ENCODE peak calls at places on chromosomes 13 and 19, in ten cellular contexts. Y is MM.1S; S is brain microvascular endothelial cell; Z is A549; G is mesothelial cell of epicardium; A is neural progenitor cell; M is GM23338; K is natural killer cell; I is psoas muscle; R is CD4-positive, alpha-beta T cell. B is an unnamed sample.

GRCh38 chr19:56083668-56084067 is 37.4 kb downstream of the ZNF787 start:
- DNase-seq in A (no peak), R (no peak), K (no peak), G (no peak), S (no peak), M (no peak), Z (no peak), I (no peak), Y (no peak), B (no peak)

GRCh38 chr19:54451997-54452396 is 3.0 kb downstream of the LENG8 start:
- DNase-seq in A (no peak), S (no peak), R (no peak), M (no peak), G (no peak), K (no peak), Z (no peak), Y (no peak), I (no peak), B (no peak)

GRCh38 chr13:32010137-32010536 is 21.4 kb upstream of the FRY start:
- DNase-seq in Z (no peak), A (no peak), G (no peak), R (no peak), M (no peak), Y (no peak), I (no peak), S (peak), K (no peak), B (no peak)

GRCh38 chr19:3075605-3076431 is 13.5 kb upstream of the TLE5 start:
- DNase-seq in I (peak), R (peak), Z (no peak), A (peak), K (peak), G (peak), M (peak), S (no peak), Y (peak), B (peak)

GRCh38 chr13:51425410-51426042 is 27.3 kb downstream of the INTS6 start:
- DNase-seq in S (no peak), G (no peak), M (peak), Y (no peak), K (no peak), I (no peak), Z (no peak), A (no peak), R (no peak), B (no peak)

GRCh38 chr13:57569981-57570380 is 61.6 kb upstream of the PCDH17 start:
- DNase-seq in Y (peak), A (no peak), R (no peak), Z (no peak), M (no peak), S (no peak), G (no peak), K (no peak), I (no peak), B (no peak)

GRCh38 chr13:50422181-50423148 is 407.2 kb downstream of the KCNRG start:
- DNase-seq in I (no peak), K (no peak), A (no peak), G (no peak), Z (no peak), S (no peak), Y (no peak), M (no peak), R (no peak), B (no peak)

GRCh38 chr19:19637523-19638251 is 5.8 kb downstream of the GMIP start:
- DNase-seq in M (peak), Z (no peak), Y (no peak), G (no peak), A (no peak), R (no peak), K (no peak), S (no peak), I (no peak), B (no peak)

GRCh38 chr19:14061751-14062557 is at the start of gene PALM3:
- DNase-seq in Y (no peak), I (no peak), M (no peak), K (no peak), G (no peak), Z (no peak), S (no peak), R (no peak), A (no peak), B (no peak)

GRCh38 chr13:30371649-30372265 is 50.5 kb upstream of the UBE2L5 start:
- DNase-seq in R (peak), S (peak), I (no peak), A (no peak), K (no peak), G (no peak), Z (peak), Y (peak), M (no peak), B (no peak)

GRCh38 chr13:44844786-44845185 is 144.5 kb downstream of the NUFIP1 start:
- DNase-seq in Y (no peak), M (no peak), G (no peak), R (no peak), S (no peak), K (no peak), I (no peak), A (no peak), Z (no peak), B (no peak)

GRCh38 chr13:36959438-36960116 is 39.5 kb upstream of the SMAD9 start:
- DNase-seq in R (no peak), Z (no peak), A (no peak), I (no peak), G (no peak), M (no peak), S (no peak), K (no peak), Y (no peak), B (no peak)

GRCh38 chr19:56119585-56119978 is 1.5 kb downstream of the ZNF787 start:
- DNase-seq in G (no peak), M (no peak), I (peak), Y (no peak), Z (peak), S (peak), A (no peak), R (no peak), K (no peak), B (no peak)

GRCh38 chr19:46159418-46159817 is 11.4 kb downstream of the IGFL2 start:
- DNase-seq in R (no peak), Y (no peak), I (no peak), A (no peak), G (no peak), S (no peak), M (no peak), K (no peak), Z (no peak), B (no peak)

GRCh38 chr13:84658881-84659661 is 776.8 kb upstream of the SLITRK1 start:
- DNase-seq in M (no peak), R (no peak), Z (no peak), G (no peak), K (no peak), I (no peak), S (no peak), Y (peak), A (no peak), B (no peak)

GRCh38 chr19:3109491-3109890 is 15.3 kb downstream of the GNA11 start:
- DNase-seq in G (no peak), I (no peak), M (no peak), S (no peak), R (no peak), Z (no peak), A (no peak), K (no peak), Y (no peak), B (no peak)

GRCh38 chr13:60397693-60398437 is 845 bp downstream of the TDRD3 start:
- DNase-seq in I (peak), Z (peak), R (peak), M (peak), K (no peak), Y (peak), A (peak), G (peak), S (peak), B (no peak)

GRCh38 chr19:18879579-18880373 is 16.2 kb downstream of the CERS1 start:
- DNase-seq in S (no peak), R (no peak), I (no peak), G (no peak), M (peak), Y (peak), A (peak), K (no peak), Z (peak), B (no peak)

GRCh38 chr19:7645159-7645558 is 8.2 kb downstream of the STXBP2 start:
- DNase-seq in Y (no peak), R (no peak), S (no peak), K (no peak), I (no peak), Z (no peak), M (no peak), G (no peak), A (no peak), B (no peak)

GRCh38 chr13:101576977-101577376 is 124.5 kb downstream of the ITGBL1 start:
- DNase-seq in G (no peak), S (no peak), Z (no peak), I (no peak), R (no peak), A (no peak), Y (no peak), M (no peak), K (no peak), B (no peak)

GRCh38 chr13:99085139-99085845 is 107.4 kb upstream of the DOCK9 start:
- DNase-seq in M (peak), R (no peak), Z (no peak), G (no peak), I (no peak), Y (no peak), S (no peak), A (peak), K (no peak), B (no peak)

GRCh38 chr19:35037716-35038622 is 3.6 kb upstream of the HPN start:
- DNase-seq in M (no peak), Y (no peak), R (no peak), S (no peak), Z (no peak), K (no peak), G (no peak), I (peak), A (no peak), B (no peak)

GRCh38 chr19:5605362-5605761 is 17.2 kb downstream of the SAFB2 start:
- DNase-seq in S (no peak), Z (no peak), G (no peak), A (no peak), K (no peak), Y (no peak), I (no peak), R (no peak), M (no peak), B (no peak)

GRCh38 chr13:39257642-39258041 is 219.4 kb downstream of the NHLRC3 start:
- DNase-seq in I (no peak), K (no peak), S (no peak), R (no peak), G (no peak), Y (no peak), Z (no peak), A (no peak), M (no peak), B (no peak)

GRCh38 chr19:625257-625656 is 8.1 kb downstream of the POLRMT start:
- DNase-seq in A (no peak), G (no peak), I (no peak), R (no peak), Z (no peak), S (no peak), Y (no peak), K (no peak), M (no peak), B (no peak)

GRCh38 chr19:624433-625109 is 8.8 kb downstream of the POLRMT start:
- DNase-seq in M (no peak), G (no peak), A (no peak), Z (no peak), S (no peak), K (no peak), Y (no peak), R (no peak), I (no peak), B (no peak)

GRCh38 chr19:629961-630714 is 3.2 kb downstream of the POLRMT start:
- DNase-seq in Y (no peak), Z (no peak), G (no peak), I (no peak), M (no peak), K (no peak), R (no peak), A (no peak), S (no peak), B (no peak)

GRCh38 chr19:623974-624373 is 9.4 kb downstream of the POLRMT start:
- DNase-seq in K (no peak), Z (peak), A (peak), G (no peak), M (no peak), S (peak), Y (no peak), I (no peak), R (no peak), B (no peak)

GRCh38 chr19:628168-628567 is 5.2 kb downstream of the POLRMT start:
- DNase-seq in G (no peak), Z (no peak), Y (no peak), A (peak), I (no peak), S (no peak), M (peak), R (no peak), K (no peak), B (no peak)
- TF ChIP-seq CTCF in G (no peak), Z (peak), Y (peak), A (peak), I (no peak), S (peak), M (peak), R (no peak), K (no peak), B (peak)

GRCh38 chr19:4375164-4375619 is 25.2 kb downstream of the SH3GL1 start:
- DNase-seq in I (peak), Z (peak), A (no peak), M (peak), S (no peak), Y (no peak), G (peak), K (no peak), R (no peak), B (peak)

GRCh38 chr19:4375620-4376228 is 24.6 kb downstream of the SH3GL1 start:
- DNase-seq in A (peak), G (peak), Z (peak), I (no peak), Y (no peak), K (no peak), M (peak), R (no peak), S (peak), B (no peak)

GRCh38 chr19:4373601-4374441 is 26.5 kb downstream of the SH3GL1 start:
- DNase-seq in R (no peak), S (no peak), M (no peak), Y (no peak), K (no peak), Z (no peak), A (no peak), I (peak), G (no peak), B (no peak)

GRCh38 chr19:4372630-4373367 is 27.5 kb downstream of the SH3GL1 start:
- DNase-seq in Y (no peak), M (no peak), I (no peak), R (no peak), S (no peak), G (no peak), A (no peak), K (no peak), Z (no peak), B (no peak)

DNA sequence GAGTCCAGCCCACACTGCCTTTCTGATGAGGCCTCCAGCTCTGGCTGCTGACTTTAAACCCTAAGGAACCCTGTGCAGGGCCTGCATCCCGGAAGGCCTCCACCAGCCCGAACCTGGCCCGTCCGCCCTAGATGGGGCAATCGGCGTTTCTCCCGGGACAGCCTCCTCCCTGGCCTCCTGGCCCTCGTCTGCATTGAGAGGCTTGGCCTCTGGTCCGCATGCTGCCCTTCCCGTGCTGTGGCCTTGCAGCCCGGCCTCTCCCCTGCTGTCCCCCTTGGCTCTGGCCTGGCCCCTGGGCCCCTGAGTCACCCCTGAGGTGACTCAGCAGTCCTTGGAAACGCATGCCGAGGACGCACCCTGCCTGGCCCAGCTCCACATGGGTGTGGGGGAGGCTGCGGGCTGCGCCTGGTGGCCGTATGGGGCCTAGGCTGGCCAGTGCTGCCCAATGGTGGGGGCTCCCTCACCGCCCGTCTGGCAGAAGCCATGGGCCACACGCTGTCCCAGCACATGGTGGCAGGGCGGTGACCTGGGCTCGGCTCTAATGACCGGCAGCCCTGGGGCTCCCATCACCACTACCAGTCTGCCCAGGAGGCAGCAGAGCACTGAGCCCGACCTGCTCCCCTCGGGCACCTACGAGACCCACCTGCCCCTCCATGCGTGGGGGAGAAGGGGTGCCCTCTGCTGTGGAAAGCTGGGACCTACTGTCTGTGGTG is 25.7 kb downstream of the SH3GL1 start:
- DNase-seq in S (peak), G (no peak), Y (no peak), A (no peak), M (no peak), R (no peak), Z (peak), I (peak), K (no peak), B (no peak)
- TF ChIP-seq CTCF in S (peak), G (no peak), Y (no peak), A (no peak), M (no peak), R (no peak), Z (peak), I (no peak), K (no peak), B (no peak)

DNA sequence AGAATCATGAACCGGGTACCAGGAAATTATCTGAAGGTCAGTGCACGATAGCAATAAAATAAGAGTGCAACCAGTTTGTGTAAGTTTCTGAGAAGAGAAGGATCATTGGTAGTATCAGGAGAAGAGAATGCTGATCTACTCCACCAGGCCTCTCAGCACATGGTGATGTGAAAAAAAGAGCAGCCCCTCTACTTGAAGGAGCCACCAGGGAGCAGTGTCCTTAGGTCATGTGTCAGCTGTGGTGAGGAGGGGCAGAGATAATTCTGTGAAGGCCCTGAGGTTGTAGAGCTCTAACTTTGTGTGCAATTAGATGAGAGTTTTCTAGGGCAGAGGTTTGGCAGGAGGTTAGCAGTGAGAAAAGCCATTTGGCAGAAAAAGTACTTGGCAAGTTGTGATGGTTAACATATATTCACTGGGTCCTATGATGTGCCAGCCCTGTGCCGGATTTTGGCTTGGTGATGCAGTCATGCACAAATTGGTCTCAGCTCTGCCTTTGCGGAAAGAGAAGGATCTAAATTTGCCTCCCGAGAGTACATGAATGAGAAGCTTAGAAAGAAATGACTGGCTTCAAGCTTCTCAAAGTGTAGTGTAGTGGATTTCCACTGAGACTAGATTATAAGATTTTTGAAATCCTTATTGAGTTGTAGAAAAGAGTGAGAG is 19.2 kb upstream of the ZC3H13 start:
- DNase-seq in R (no peak), S (no peak), A (no peak), Y (no peak), K (no peak), I (no peak), M (peak), G (no peak), Z (peak), B (no peak)
- TF ChIP-seq CTCF in R (no peak), S (no peak), A (peak), Y (no peak), K (no peak), I (no peak), M (peak), G (no peak), Z (no peak), B (no peak)

GRCh38 chr13:114146629-114147028 is 14.2 kb upstream of the RASA3 start:
- DNase-seq in Y (no peak), A (peak), M (peak), Z (no peak), R (no peak), K (no peak), S (no peak), G (no peak), I (peak), B (no peak)
- TF ChIP-seq CTCF in Y (peak), A (peak), M (no peak), Z (no peak), R (peak), K (no peak), S (peak), G (no peak), I (no peak), B (peak)

GRCh38 chr19:44141191-44142013 is at the start of gene ZNF234:
- DNase-seq in R (peak), A (peak), M (peak), K (peak), I (peak), Z (peak), Y (no peak), S (peak), G (peak), B (peak)
- TF ChIP-seq CTCF in R (no peak), A (peak), M (no peak), K (no peak), I (no peak), Z (no peak), Y (no peak), S (no peak), G (no peak), B (no peak)

DNA sequence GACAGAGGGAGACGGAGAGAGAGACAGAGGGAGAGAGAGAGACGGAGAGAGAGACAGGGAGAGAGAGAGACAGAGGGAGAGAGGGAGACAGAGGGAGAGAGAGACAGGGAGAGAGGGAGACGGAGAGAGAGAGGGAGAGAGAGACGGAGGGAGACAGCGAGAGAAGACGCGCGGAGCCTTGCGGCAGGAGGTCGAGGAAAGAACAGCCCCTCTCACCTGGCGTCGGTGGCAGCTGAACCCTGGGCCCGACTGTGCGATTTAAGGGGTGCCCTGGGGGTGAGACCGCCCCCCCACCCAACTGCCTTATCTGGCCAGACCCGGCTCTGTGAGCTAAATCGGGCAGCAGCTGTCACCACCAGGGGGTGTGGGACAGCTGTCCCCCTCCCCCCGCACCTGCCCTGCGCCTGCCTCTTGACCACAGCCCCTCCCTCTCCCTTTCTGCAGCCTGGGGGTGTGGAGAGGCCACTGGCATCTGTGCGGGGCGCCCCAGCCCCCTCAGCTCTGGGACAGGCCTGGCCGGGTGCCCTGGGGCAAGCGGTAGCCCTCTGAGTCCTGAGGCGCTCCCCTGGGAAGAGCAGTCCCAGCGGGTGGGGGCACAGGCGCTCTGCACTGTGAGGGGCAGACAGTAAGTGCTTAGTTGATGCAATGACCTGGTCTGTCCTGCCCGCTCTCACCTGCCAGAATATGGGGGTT is 10.8 kb downstream of the JOSD2 start:
- DNase-seq in S (no peak), A (peak), Z (peak), R (no peak), G (no peak), M (peak), Y (no peak), K (no peak), I (peak), B (no peak)
- TF ChIP-seq CTCF in S (peak), A (peak), Z (peak), R (no peak), G (peak), M (peak), Y (no peak), K (no peak), I (peak), B (peak)

B was measured in progenitor cell of endocrine pancreas.